ENCODE peak calls at places on chromosomes 4 and X, in four cellular contexts. L, A, P and Z are unnamed samples.

GRCh38 chrX:41108684-41109205 is 23.5 kb downstream of the USP9X start:
- DNase-seq in L (no peak), A (no peak), P (no peak), Z (no peak)

GRCh38 chr4:94442251-94442650 is 9.5 kb upstream of the PDLIM5 start:
- DNase-seq in L (no peak), A (no peak), P (no peak), Z (no peak)

GRCh38 chrX:103878466-103879151 is 46.6 kb upstream of the RAB9B start:
- DNase-seq in L (peak; percentile 68), A (peak; percentile 77), P (peak; percentile 35), Z (no peak)

GRCh38 chrX:131752493-131753198 is 208.8 kb downstream of the OR13H1 start:
- DNase-seq in L (peak; percentile 88), A (peak; percentile 77), P (no peak), Z (no peak)

GRCh38 chr4:159401791-159402380 is 299.0 kb downstream of the RAPGEF2 start:
- DNase-seq in L (peak; percentile 98), A (peak; percentile 87), P (no peak), Z (no peak)

GRCh38 chr4:40247350-40247749 is 50.5 kb downstream of the RHOH start:
- DNase-seq in L (no peak), A (no peak), P (no peak), Z (peak; percentile 71)

GRCh38 chrX:19846995-19847790 is 40.2 kb downstream of the SH3KBP1 start:
- DNase-seq in L (peak; percentile 89), A (peak; percentile 65), P (no peak), Z (peak; percentile 49)

GRCh38 chr4:183241322-183241640 is 78.8 kb downstream of the CLDN22 start:
- DNase-seq in L (peak; percentile 93), A (peak; percentile 90), P (peak; percentile 69), Z (no peak)

GRCh38 chr4:139860435-139861024 is 194.9 kb downstream of the MGST2 start:
- DNase-seq in L (no peak), A (no peak), P (no peak), Z (no peak)

GRCh38 chrX:133444196-133444595 is 28.9 kb upstream of the GPC4 start:
- DNase-seq in L (no peak), A (peak; percentile 35), P (no peak), Z (no peak)

DNA sequence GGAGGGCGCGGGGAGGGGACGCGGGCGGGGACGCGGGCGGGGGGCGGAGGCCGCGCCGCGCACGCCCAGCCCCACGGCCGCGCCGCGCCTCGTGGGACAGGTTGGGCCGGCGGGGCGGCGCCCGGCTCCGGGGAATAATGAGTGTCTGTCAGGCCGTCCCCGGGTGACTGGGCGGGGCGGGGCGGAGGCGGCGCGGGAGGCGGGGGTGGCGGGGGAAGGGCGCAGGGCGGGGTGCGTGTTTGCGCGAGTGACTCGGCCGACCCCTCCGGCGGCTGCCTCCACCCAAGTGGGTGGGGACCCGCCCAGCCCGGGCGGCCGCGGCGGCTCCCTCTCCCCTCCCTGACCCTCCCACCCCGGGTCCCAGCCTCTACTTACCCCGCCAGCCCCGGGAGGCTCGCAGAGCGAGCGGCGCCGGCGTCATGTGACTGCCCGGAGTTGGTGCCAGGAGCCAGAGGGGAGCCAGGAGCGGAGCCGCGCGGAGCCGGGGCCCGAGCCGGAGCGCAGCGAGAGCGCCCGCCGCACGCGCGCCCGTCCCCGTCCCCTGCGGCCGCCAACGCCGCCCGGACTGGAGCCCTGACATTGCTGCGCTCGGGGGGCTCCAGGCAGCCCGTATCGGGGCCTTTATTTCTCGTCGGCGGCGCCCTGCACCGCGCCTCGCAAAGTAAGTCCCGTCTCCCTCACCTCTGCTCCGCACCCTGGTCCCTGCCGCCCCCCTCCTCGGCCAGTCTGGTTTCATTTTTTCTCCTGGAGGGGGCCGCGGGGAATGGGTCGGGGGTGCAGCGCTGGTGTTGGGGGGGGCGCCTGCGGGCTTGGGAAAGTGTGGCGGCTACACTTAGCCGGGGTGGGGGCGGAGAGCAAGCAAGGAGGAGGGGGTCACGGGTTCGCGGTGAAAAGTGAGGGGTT is at the start of gene KLF3:
- DNase-seq in L (peak; percentile 82), A (peak; percentile 89), P (peak; percentile 52), Z (peak; percentile 69)
- H2AFZ ChIP-seq in L (peak within 1 kb of the TSS; percentile 95), A (peak within 1 kb of the TSS; percentile 65), P (no peak within 1 kb of the TSS), Z (peak within 1 kb of the TSS; percentile 67)

GRCh38 chrX:38206036-38206435 is 14.6 kb downstream of the SRPX start:
- DNase-seq in L (peak; percentile 52), A (no peak), P (no peak), Z (no peak)

GRCh38 chrX:38206542-38206941 is 14.1 kb downstream of the SRPX start:
- DNase-seq in L (no peak), A (no peak), P (no peak), Z (no peak)

GRCh38 chrX:38205037-38205436 is 15.6 kb downstream of the SRPX start:
- DNase-seq in L (no peak), A (no peak), P (no peak), Z (no peak)
- H3K9ac ChIP-seq in L (no peak overlapping the region), A (no peak overlapping the region), P (no peak overlapping the region), Z (no peak overlapping the region)

DNA sequence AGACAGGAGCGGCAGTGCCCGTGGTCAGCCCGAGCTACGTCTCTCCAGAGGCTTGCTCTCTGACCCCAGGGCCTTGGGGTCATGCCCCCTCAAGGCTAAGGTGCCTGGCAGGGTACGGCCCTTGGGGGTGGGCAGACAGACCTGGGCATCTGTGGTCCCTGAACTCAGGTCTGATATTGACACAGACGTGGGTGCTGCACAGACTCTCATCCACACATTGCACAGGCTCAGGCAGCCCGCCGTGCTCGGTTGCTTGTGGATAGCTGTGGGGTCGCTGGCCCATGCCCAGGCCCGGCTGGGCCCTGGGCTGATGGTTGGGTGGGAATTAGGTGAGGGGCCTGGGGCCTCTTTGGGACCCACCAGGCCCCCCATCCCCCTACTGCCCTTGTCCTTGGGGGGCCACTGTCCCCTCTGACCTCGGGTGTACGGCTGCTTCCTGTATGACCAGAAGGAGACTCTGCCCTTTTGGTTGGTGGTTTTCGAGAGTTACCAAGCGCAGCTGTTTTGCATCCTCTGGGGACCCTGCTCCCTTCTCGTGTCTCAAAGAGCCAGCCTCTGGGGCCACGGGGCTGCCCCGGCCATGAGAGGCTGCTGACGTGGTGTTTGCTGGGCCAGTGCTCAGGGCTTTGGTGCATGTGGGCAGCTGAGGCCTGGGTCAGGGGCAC is 10.1 kb downstream of the FGFRL1 start:
- DNase-seq in L (no peak), A (no peak), P (no peak), Z (no peak)
- H2AFZ ChIP-seq in L (no peak overlapping the region), A (no peak overlapping the region), P (no peak overlapping the region), Z (no peak overlapping the region)

GRCh38 chr4:161376275-161376674 is 787.5 kb downstream of the FSTL5 start:
- DNase-seq in L (no peak), A (no peak), P (no peak), Z (no peak)
- H3K9ac ChIP-seq in L (no peak overlapping the region), A (no peak overlapping the region), P (no peak overlapping the region), Z (no peak overlapping the region)

DNA sequence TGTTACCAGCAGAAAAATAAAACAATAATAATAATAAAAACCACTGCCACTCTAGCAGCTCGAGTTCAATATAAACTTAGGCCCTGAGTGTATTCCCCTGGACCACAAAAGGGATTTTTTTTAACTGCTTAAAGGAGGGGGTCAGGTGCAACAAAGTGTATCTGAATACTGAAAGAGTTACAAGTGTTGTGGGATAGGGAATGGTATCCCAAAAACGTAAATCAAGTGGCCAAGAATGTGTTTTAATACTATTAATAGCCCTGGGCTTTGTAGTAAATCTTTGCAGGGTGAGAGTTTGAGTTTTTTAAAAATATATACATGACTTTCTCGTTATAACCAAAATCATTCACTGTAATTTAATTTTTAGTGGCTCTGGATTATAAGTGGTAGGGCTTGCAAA is 860.1 kb upstream of the INTU start:
- DNase-seq in L (peak; percentile 34), A (no peak), P (no peak), Z (no peak)
- H2AFZ ChIP-seq in L (no peak overlapping the region), A (no peak overlapping the region), P (no peak overlapping the region), Z (no peak overlapping the region)

GRCh38 chrX:119237526-119238035 is 1.5 kb downstream of the PGRMC1 start:
- DNase-seq in L (no peak), A (no peak), P (no peak), Z (no peak)
- H3K9ac ChIP-seq in L (peak overlapping the region; percentile 58), A (peak overlapping the region; percentile 50), P (peak overlapping the region; percentile 83), Z (peak overlapping the region; percentile 89)

DNA sequence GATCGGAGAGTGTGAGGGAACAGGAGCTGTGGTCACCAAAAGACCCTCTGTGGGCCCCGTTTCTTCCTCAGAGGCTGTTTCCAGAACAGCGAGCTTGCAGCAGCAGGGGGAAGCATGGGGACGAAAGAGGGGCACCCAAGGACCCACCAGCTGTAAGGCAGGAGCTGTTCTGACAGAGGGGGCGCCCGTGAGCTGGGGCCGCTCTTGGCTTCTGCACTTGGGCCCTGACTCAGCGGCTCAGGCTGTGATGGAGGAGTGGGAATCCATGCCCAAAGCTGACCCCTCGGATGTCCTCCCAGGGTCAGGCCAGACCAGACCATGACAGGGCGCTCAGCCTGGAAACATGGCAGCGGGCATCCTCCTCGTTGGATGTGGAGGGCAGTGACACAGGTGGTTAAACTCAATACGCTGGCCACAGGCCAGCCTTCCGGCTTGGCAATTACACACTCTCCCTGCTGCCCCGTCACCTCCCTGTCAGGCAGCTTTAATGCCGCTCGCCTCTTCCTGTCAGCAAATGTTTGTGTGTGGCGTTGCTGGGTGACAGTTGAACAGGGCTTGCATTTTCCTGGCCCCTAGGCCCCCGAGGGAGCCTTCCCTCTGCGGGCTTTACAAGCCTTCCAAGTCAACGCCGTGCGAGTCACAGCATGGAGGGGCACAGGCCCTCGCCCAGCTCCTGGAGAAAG is 620.2 kb downstream of the BCOR start:
- DNase-seq in L (no peak), A (no peak), P (no peak), Z (no peak)
- H2AFZ ChIP-seq in L (peak overlapping the region; percentile 37), A (no peak overlapping the region), P (no peak overlapping the region), Z (no peak overlapping the region)

GRCh38 chr4:78647272-78647671 is 95.7 kb downstream of the ANXA3 start:
- DNase-seq in L (no peak), A (no peak), P (no peak), Z (no peak)

GRCh38 chr4:78644744-78645330 is 93.3 kb downstream of the ANXA3 start:
- DNase-seq in L (peak; percentile 86), A (peak; percentile 71), P (peak; percentile 49), Z (peak; percentile 56)

GRCh38 chr4:78644063-78644691 is 92.6 kb downstream of the ANXA3 start:
- DNase-seq in L (no peak), A (no peak), P (no peak), Z (no peak)

GRCh38 chr4:78648639-78649363 is 97.2 kb downstream of the ANXA3 start:
- DNase-seq in L (no peak), A (no peak), P (no peak), Z (no peak)

DNA sequence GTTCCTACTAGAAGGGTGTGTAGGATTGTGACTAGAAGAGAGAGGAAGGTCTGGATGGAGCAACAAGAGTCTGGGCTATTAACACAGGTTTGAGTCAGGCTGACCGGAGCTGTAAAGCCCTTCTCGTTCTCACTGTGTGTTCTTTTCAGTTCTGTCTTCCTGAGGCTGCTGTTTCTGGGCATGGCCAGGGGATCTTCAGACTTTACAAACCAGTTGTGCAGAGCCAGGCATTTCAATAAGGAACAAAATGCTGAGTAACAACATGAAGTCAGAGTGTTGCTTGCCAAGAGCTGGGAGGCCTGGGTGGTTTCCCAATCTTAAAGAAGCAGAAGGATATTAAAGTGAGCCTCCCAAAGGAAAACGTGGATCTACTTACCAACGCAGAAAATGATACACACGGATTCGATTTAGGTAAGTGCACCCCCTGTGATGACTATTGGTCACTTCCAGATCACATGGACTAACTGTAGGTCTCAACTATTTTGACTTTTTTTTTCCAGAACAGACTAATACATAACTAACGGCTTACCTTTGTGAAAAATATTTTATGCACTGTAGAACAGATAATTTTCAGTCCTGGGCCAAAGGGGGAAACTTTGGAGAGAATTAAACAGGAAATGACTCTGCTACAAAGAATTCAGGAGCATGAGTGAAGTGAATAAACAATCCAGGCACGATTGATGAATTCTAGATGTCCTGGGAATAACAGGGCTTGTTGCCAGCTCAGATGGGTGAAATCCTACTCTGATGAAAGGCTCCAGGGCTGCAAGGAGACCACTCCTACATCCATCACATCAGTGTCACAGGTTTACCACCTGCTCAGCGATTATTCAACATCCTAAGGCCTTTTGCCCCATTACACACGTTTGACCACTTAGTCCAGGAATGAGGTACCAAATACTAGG is 94.5 kb downstream of the ANXA3 start:
- DNase-seq in L (peak; percentile 96), A (peak; percentile 93), P (no peak), Z (no peak)
- H3K9ac ChIP-seq in L (peak overlapping the region; percentile 90), A (peak overlapping the region; percentile 65), P (no peak overlapping the region), Z (no peak overlapping the region)